ENCODE peak calls at places on chromosomes 2 and 18, in seven cellular contexts. R is body of pancreas, H is cardiac fibroblast, G is fibroblast of pulmonary artery, Q is tibial nerve, O is PC-3, S is uterus. K is an unnamed sample.
A peak's percentile ranks its signal among the peaks of the same experiment; 100 is the strongest.

GRCh38 chr2:241895732-241896641 is 26.5 kb downstream of the RTP5 start:
- DNase-seq in R (peak; percentile 74), S (no peak), H (peak; percentile 73), Q (peak; percentile 16), G (peak; percentile 77), O (peak; percentile 9), K (peak; percentile 51)

GRCh38 chr2:14220101-14220500 is 412.4 kb upstream of the LRATD1 start:
- DNase-seq in O (peak; percentile 5), Q (no peak), R (no peak), S (no peak), H (no peak), G (no peak), K (peak; percentile 1)

GRCh38 chr18:79519751-79520472 is 124.2 kb downstream of the NFATC1 start:
- DNase-seq in S (no peak), R (no peak), O (no peak), Q (no peak), G (peak; percentile 42), H (peak; percentile 40), K (no peak)

GRCh38 chr2:208415255-208415654 is 8.7 kb downstream of the PTH2R start:
- DNase-seq in Q (no peak), H (no peak), G (no peak), S (no peak), R (no peak), O (no peak), K (no peak)

GRCh38 chr2:43251171-43251731 is 24.8 kb upstream of the ZFP36L2 start:
- DNase-seq in H (peak; percentile 71), R (no peak), S (peak; percentile 41), G (peak; percentile 65), O (no peak), Q (no peak), K (peak; percentile 67)

GRCh38 chr18:6719914-6720692 is 9.4 kb upstream of the ARHGAP28 start:
- DNase-seq in H (no peak), G (no peak), O (peak; percentile 74), R (no peak), S (no peak), Q (no peak), K (no peak)

GRCh38 chr18:64119916-64120315 is 29.0 kb downstream of the LINC00305 start:
- DNase-seq in G (no peak), O (peak; percentile 29), Q (no peak), R (no peak), S (no peak), H (no peak), K (no peak)

GRCh38 chr2:26172189-26172865 is 561 bp upstream of the GAREM2 start:
- DNase-seq in R (no peak), Q (no peak), S (no peak), H (no peak), O (no peak), G (no peak), K (no peak)

GRCh38 chr2:108924444-108925251 is 64.4 kb downstream of the EDAR start:
- DNase-seq in H (no peak), G (no peak), R (no peak), O (no peak), Q (no peak), S (no peak), K (no peak)

GRCh38 chr2:137802038-137802437 is 162.2 kb upstream of the HNMT start:
- DNase-seq in G (no peak), Q (no peak), H (no peak), R (no peak), O (no peak), S (no peak), K (peak; percentile 16)

GRCh38 chr2:110773470-110773921 is 41.1 kb downstream of the ACOXL start:
- DNase-seq in S (peak; percentile 28), R (peak; percentile 80), Q (no peak), H (peak; percentile 30), G (no peak), O (no peak), K (no peak)

GRCh38 chr2:181158453-181158852 is 178.0 kb downstream of the UBE2E3 start:
- DNase-seq in Q (no peak), H (no peak), O (no peak), R (no peak), G (no peak), S (no peak), K (peak; percentile 22)

GRCh38 chr2:229376866-229377265 is 105.8 kb upstream of the PID1 start:
- DNase-seq in S (no peak), O (peak; percentile 65), Q (no peak), G (peak; percentile 12), R (no peak), H (no peak), K (peak; percentile 42)

GRCh38 chr18:23884712-23885375 is 129.7 kb upstream of the TTC39C start:
- DNase-seq in R (peak; percentile 51), S (peak; percentile 68), O (no peak), H (no peak), G (no peak), Q (peak; percentile 34), K (no peak)

GRCh38 chr2:150327546-150328495 is 159.6 kb downstream of the RND3 start:
- DNase-seq in S (no peak), R (no peak), Q (no peak), H (no peak), G (no peak), O (no peak), K (no peak)

GRCh38 chr2:176096986-176097819 is 2.4 kb upstream of the HOXD12 start:
- DNase-seq in S (peak; percentile 60), O (peak; percentile 80), H (peak; percentile 66), Q (peak; percentile 42), R (peak; percentile 72), G (peak; percentile 63), K (peak; percentile 59)

GRCh38 chr2:165239826-165240618 is 808 bp downstream of the SCN2A start:
- DNase-seq in Q (no peak), G (no peak), O (no peak), S (no peak), R (no peak), H (no peak), K (no peak)

GRCh38 chr2:240561325-240561971 is 1.3 kb downstream of the DUSP28 start:
- DNase-seq in R (no peak), O (peak; percentile 88), Q (no peak), H (peak; percentile 58), S (no peak), G (peak; percentile 63), K (peak; percentile 85)

GRCh38 chr2:8154270-8154669 is 527.6 kb upstream of the ID2 start:
- DNase-seq in S (no peak), G (no peak), H (no peak), Q (no peak), R (no peak), O (peak; percentile 60), K (no peak)

GRCh38 chr2:43178055-43178598 is 48.3 kb downstream of the ZFP36L2 start:
- DNase-seq in H (no peak), S (no peak), G (no peak), R (peak; percentile 69), O (no peak), Q (no peak), K (no peak)

GRCh38 chr2:85161626-85161960 is 28.4 kb downstream of the TCF7L1 start:
- DNase-seq in H (no peak), Q (no peak), O (no peak), G (no peak), S (no peak), R (no peak), K (peak; percentile 37)

GRCh38 chr2:154240921-154241379 is 369.2 kb downstream of the GALNT13 start:
- DNase-seq in R (no peak), O (no peak), H (no peak), S (no peak), G (no peak), Q (no peak), K (no peak)

GRCh38 chr2:231321021-231321420 is 74.5 kb upstream of the B3GNT7 start:
- DNase-seq in S (peak; percentile 23), R (peak; percentile 53), H (no peak), Q (no peak), O (no peak), G (no peak), K (no peak)

GRCh38 chr2:61658841-61659780 is 121.0 kb upstream of the XPO1 start:
- DNase-seq in S (no peak), Q (no peak), R (peak; percentile 61), G (peak; percentile 64), O (peak; percentile 67), H (peak; percentile 61), K (peak; percentile 72)

DNA sequence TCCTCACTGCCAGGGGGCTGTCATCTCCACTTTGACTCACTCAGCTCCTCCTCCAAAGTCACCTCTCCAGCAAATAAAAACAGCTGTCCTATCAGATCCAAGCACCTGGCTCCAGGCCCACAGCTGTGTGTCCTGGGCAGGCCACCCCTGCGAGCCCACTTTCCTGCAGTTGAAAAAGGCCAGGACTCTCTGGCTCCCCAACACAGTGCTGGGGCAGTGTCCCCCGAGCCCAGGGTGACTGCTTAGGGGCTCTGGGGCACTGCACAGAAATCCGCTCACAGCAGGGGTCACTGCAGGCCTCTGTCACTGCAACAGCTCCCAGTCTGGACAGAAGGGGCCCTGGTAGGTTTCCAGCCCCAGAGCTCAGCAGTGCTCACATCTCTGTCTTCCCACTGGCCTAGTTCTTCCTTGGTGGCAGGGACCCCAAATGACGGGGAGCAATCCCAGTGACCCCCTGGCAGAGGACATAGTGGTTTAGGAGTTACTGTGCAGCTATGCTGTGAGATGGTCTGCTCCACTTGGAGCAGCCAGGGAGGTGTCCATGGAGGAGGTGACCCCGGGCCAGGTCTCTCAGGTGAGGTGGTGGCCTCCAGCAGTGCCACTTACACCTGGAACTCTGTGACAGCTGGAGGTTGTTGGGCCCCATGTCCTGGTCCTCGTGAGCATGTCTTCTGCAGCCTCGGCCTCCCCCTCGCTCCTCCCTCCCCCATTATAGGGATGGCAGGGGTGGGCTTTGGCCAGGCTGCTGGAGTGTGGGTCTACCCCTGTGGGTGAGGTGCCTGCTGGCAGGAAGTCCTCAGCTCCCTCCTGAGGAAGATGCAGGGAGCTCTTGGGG is 35.5 kb downstream of the HS6ST1 start:
- DNase-seq in G (no peak), O (no peak), R (no peak), S (no peak), Q (no peak), H (no peak), K (no peak)
- TF ChIP-seq CTCF in G (no peak), O (peak; percentile 17), R (no peak), S (no peak), Q (peak; percentile 17), H (no peak), K (no peak)

GRCh38 chr2:237688081-237688480 is 60.7 kb downstream of the LRRFIP1 start:
- DNase-seq in G (no peak), Q (no peak), O (no peak), H (no peak), S (no peak), R (no peak), K (peak; percentile 35)
- H3K4me3 ChIP-seq in G (no peak overlapping the region), Q (no peak overlapping the region), O (peak overlapping the region; percentile 25), H (no peak overlapping the region), S (no peak overlapping the region), R (no peak overlapping the region), K (no peak overlapping the region)

GRCh38 chr2:10914272-10914693 is 2.5 kb downstream of the KCNF1 start:
- DNase-seq in O (no peak), S (no peak), H (no peak), Q (no peak), G (peak; percentile 8), R (no peak), K (no peak)
- TF ChIP-seq CTCF in O (peak; percentile 35), S (no peak), H (no peak), Q (no peak), G (no peak), R (no peak), K (peak; percentile 17)

GRCh38 chr2:68320118-68320641 is 431 bp upstream of the CNRIP1 start:
- DNase-seq in H (peak; percentile 25), G (no peak), O (peak; percentile 75), Q (no peak), R (no peak), S (peak; percentile 28), K (no peak)
- H3K4me3 ChIP-seq in H (peak overlapping the region; percentile 86), G (peak overlapping the region; percentile 76), O (peak overlapping the region; percentile 86), Q (peak overlapping the region; percentile 95), R (no peak overlapping the region), S (peak overlapping the region; percentile 96), K (peak overlapping the region; percentile 86)